ENCODE peak calls at places on chromosomes 3 and 15, in four cellular contexts. One of them, this sample, is unnamed.

GRCh38 chr15:27495963-27496459 is 525.0 kb downstream of the GABRG3 start:
- DNase-seq in astrocyte: no peak
- DNase-seq in tibial artery: no peak
- DNase-seq in adrenal gland: no peak
- DNase-seq in this sample: no peak

GRCh38 chr3:79651536-79652065 is 116.2 kb downstream of the ROBO1 start:
- DNase-seq in astrocyte: no peak
- DNase-seq in adrenal gland: no peak
- DNase-seq in tibial artery: no peak
- DNase-seq in this sample: no peak

GRCh38 chr15:88543065-88543776 is 3.3 kb downstream of the DET1 start:
- DNase-seq in astrocyte: no peak
- DNase-seq in adrenal gland: no peak
- DNase-seq in tibial artery: no peak
- DNase-seq in this sample: no peak

GRCh38 chr15:88653200-88654064 is 14.6 kb downstream of the ISG20 start:
- DNase-seq in adrenal gland: no peak
- DNase-seq in astrocyte: no peak
- DNase-seq in tibial artery: peak
- DNase-seq in this sample: no peak

GRCh38 chr3:23501201-23501824 is 298.2 kb downstream of the UBE2E2 start:
- DNase-seq in tibial artery: no peak
- DNase-seq in adrenal gland: no peak
- DNase-seq in astrocyte: peak
- DNase-seq in this sample: no peak

GRCh38 chr15:37262922-37263608 is 162.7 kb upstream of the MEIS2 start:
- DNase-seq in astrocyte: no peak
- DNase-seq in adrenal gland: no peak
- DNase-seq in tibial artery: no peak
- DNase-seq in this sample: no peak

GRCh38 chr3:168071535-168071934 is 24.2 kb downstream of the GOLIM4 start:
- DNase-seq in astrocyte: peak
- DNase-seq in tibial artery: no peak
- DNase-seq in adrenal gland: peak
- DNase-seq in this sample: no peak

GRCh38 chr3:151580592-151580991 is 119.7 kb upstream of the IGSF10 start:
- DNase-seq in adrenal gland: no peak
- DNase-seq in astrocyte: peak
- DNase-seq in tibial artery: no peak
- DNase-seq in this sample: peak

GRCh38 chr3:25306066-25306465 is 122.0 kb upstream of the RARB start:
- DNase-seq in astrocyte: no peak
- DNase-seq in adrenal gland: no peak
- DNase-seq in tibial artery: no peak
- DNase-seq in this sample: no peak

GRCh38 chr3:43971486-43971885 is 270.2 kb upstream of the TOPAZ1 start:
- DNase-seq in astrocyte: no peak
- DNase-seq in tibial artery: no peak
- DNase-seq in adrenal gland: no peak
- DNase-seq in this sample: no peak

GRCh38 chr3:73602171-73602570 is 22.6 kb downstream of the PDZRN3 start:
- DNase-seq in astrocyte: peak
- DNase-seq in adrenal gland: no peak
- DNase-seq in tibial artery: no peak
- DNase-seq in this sample: no peak

GRCh38 chr15:19987389-19988048 is 554.1 kb downstream of the GOLGA6L6 start:
- DNase-seq in astrocyte: no peak
- DNase-seq in tibial artery: no peak
- DNase-seq in adrenal gland: no peak
- DNase-seq in this sample: no peak

GRCh38 chr15:51322622-51323296 is 15.6 kb downstream of the CYP19A1 start:
- DNase-seq in astrocyte: no peak
- DNase-seq in adrenal gland: peak
- DNase-seq in tibial artery: peak
- DNase-seq in this sample: no peak

GRCh38 chr3:73431136-73431933 is 193.4 kb downstream of the PDZRN3 start:
- DNase-seq in adrenal gland: no peak
- DNase-seq in astrocyte: no peak
- DNase-seq in tibial artery: no peak
- DNase-seq in this sample: no peak

DNA sequence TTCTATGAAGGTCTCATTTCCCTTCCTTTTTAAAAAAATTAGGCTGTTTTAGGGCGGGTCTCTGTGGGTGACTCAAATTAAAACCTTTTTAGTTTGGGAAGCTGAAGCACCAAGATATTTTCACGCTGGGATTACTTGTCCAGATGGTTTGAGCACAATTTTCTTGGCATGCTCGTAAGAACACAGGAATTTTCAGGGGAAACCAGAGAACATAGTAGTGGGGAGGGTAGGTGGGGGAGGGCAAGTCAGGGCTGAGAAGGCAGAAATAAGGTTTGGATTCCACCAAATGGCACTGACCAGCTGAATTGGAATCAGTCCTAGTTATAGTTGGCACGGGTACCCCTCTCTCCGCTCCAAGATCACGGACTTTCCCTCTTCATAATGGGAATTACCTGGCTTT is 97.3 kb upstream of the LRIG1 start:
- DNase-seq in tibial artery: peak
- DNase-seq in astrocyte: peak
- DNase-seq in adrenal gland: no peak
- DNase-seq in this sample: no peak
- H3K27ac ChIP-seq in tibial artery: peak
- H3K27ac ChIP-seq in astrocyte: no peak
- H3K27ac ChIP-seq in adrenal gland: no peak
- H3K27ac ChIP-seq in this sample: no peak

GRCh38 chr3:71117572-71118247 is 465.8 kb downstream of the FOXP1 start:
- DNase-seq in tibial artery: no peak
- DNase-seq in adrenal gland: no peak
- DNase-seq in astrocyte: peak
- DNase-seq in this sample: no peak

GRCh38 chr3:71118406-71118805 is 465.1 kb downstream of the FOXP1 start:
- DNase-seq in adrenal gland: no peak
- DNase-seq in tibial artery: no peak
- DNase-seq in astrocyte: no peak
- DNase-seq in this sample: no peak

GRCh38 chr3:71121429-71122167 is 461.9 kb downstream of the FOXP1 start:
- DNase-seq in tibial artery: peak
- DNase-seq in astrocyte: no peak
- DNase-seq in adrenal gland: no peak
- DNase-seq in this sample: no peak

GRCh38 chr3:71119171-71119570 is 464.4 kb downstream of the FOXP1 start:
- DNase-seq in adrenal gland: no peak
- DNase-seq in tibial artery: no peak
- DNase-seq in astrocyte: peak
- DNase-seq in this sample: no peak

DNA sequence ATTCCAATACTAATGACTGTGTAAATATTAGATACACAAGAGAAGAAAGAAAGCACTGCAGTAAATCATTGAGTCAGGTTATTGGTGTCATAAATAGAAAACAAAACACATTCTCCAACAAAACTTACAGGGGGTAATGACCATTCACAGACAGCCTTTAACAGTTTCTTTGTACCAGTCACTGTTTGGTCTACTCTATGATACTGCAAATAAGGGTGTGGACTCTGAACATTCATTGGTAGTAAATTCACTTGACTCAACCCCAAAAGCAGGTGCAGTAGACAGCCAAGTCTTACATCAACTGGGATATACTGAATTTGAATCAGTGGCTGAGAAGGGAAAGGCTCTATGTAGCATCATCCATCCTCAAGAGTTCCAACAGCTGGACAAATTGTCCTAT is 463.5 kb downstream of the FOXP1 start:
- DNase-seq in tibial artery: no peak
- DNase-seq in astrocyte: no peak
- DNase-seq in adrenal gland: no peak
- DNase-seq in this sample: peak
- H3K27ac ChIP-seq in tibial artery: peak
- H3K27ac ChIP-seq in astrocyte: no peak
- H3K27ac ChIP-seq in adrenal gland: no peak
- H3K27ac ChIP-seq in this sample: no peak

GRCh38 chr15:85302271-85302670 is 78.1 kb upstream of the AKAP13 start:
- DNase-seq in adrenal gland: no peak
- DNase-seq in astrocyte: no peak
- DNase-seq in tibial artery: no peak
- DNase-seq in this sample: no peak

GRCh38 chr15:85296615-85297402 is 83.6 kb upstream of the AKAP13 start:
- DNase-seq in tibial artery: no peak
- DNase-seq in adrenal gland: peak
- DNase-seq in astrocyte: peak
- DNase-seq in this sample: no peak

GRCh38 chr15:85297537-85297936 is 82.9 kb upstream of the AKAP13 start:
- DNase-seq in adrenal gland: no peak
- DNase-seq in astrocyte: no peak
- DNase-seq in tibial artery: no peak
- DNase-seq in this sample: no peak

GRCh38 chr15:85298366-85298765 is 82.0 kb upstream of the AKAP13 start:
- DNase-seq in astrocyte: no peak
- DNase-seq in tibial artery: no peak
- DNase-seq in adrenal gland: no peak
- DNase-seq in this sample: no peak

GRCh38 chr15:85298941-85299340 is 81.5 kb upstream of the AKAP13 start:
- DNase-seq in astrocyte: no peak
- DNase-seq in adrenal gland: no peak
- DNase-seq in tibial artery: no peak
- DNase-seq in this sample: no peak
- H3K27ac ChIP-seq in astrocyte: no peak
- H3K27ac ChIP-seq in adrenal gland: no peak
- H3K27ac ChIP-seq in tibial artery: no peak
- H3K27ac ChIP-seq in this sample: no peak

GRCh38 chr3:64120876-64121275 is 97.6 kb upstream of the PSMD6 start:
- DNase-seq in adrenal gland: no peak
- DNase-seq in tibial artery: no peak
- DNase-seq in astrocyte: no peak
- DNase-seq in this sample: no peak
- H3K27ac ChIP-seq in adrenal gland: no peak
- H3K27ac ChIP-seq in tibial artery: no peak
- H3K27ac ChIP-seq in astrocyte: no peak
- H3K27ac ChIP-seq in this sample: no peak

DNA sequence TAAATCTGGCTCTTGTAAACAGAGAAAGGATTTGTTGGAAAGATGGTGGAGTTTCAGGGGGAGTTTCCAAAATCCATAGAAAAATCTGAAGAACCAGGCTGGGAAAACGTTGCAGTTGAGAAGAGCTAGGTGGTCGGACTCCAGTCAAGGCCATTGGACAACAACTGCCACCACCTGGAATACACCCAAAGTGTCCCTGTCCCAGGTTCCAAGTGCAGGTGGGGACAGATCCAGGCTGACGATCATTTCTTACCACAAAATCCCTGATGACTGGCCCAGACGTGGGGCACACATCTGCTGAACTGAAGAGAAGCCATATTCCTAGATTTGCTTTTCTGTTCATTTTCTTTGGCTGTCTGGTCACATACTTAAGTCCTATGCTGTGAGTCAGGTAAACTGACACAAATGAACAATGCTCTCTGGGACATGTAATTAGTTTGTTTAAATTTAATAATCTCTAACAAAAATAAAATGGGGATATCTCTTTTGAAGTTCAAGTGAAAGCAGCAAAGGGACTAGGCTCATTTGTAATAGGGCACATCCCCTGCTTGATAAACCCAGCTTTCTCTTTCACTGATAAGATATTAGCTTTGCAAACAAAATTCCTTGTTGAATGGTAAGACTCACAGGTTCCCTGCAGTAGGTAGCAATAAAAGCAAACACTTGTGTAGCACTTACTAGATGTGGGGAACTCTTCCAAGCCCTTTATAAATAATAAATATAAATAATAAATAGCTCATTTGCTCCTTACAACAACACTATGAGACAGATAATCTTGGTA is 88.5 kb downstream of the MYLK start:
- DNase-seq in adrenal gland: no peak
- DNase-seq in tibial artery: no peak
- DNase-seq in astrocyte: no peak
- DNase-seq in this sample: no peak
- H3K27ac ChIP-seq in adrenal gland: no peak
- H3K27ac ChIP-seq in tibial artery: no peak
- H3K27ac ChIP-seq in astrocyte: no peak
- H3K27ac ChIP-seq in this sample: no peak

This sample was measured in epithelial cell of prostate.